ENCODE peak calls at places on chromosomes 4 and X, in eight cellular contexts. X, K, B, T, M, V, Q and J are unnamed samples.

GRCh38 chrX:153627675-153628111 is 19.3 kb upstream of the DUSP9 start:
- DNase-seq in X (no peak), K (no peak), B (peak; percentile 47), T (peak; percentile 80), M (no peak), V (no peak), Q (peak; percentile 56), J (no peak)

GRCh38 chr4:185523862-185524261 is 11.4 kb downstream of the PDLIM3 start:
- DNase-seq in X (no peak), K (no peak), B (no peak), T (no peak), M (no peak), V (no peak), Q (no peak), J (no peak)

GRCh38 chr4:114019972-114020358 is 40.5 kb upstream of the ARSJ start:
- DNase-seq in X (no peak), K (no peak), B (no peak), T (no peak), M (no peak), V (no peak), Q (no peak), J (no peak)

GRCh38 chr4:167930171-167930570 is 162.2 kb upstream of the ANXA10 start:
- DNase-seq in X (no peak), K (no peak), B (no peak), T (no peak), M (no peak), V (no peak), Q (no peak), J (no peak)

GRCh38 chr4:64465263-64465662 is 56.0 kb upstream of the TECRL start:
- DNase-seq in X (no peak), K (no peak), B (no peak), T (no peak), M (no peak), V (no peak), Q (no peak), J (no peak)

GRCh38 chr4:14184265-14184664 is 556.7 kb upstream of the BOD1L1 start:
- DNase-seq in X (no peak), K (no peak), B (no peak), T (no peak), M (no peak), V (no peak), Q (peak; percentile 74), J (no peak)

GRCh38 chr4:5651089-5651488 is 57.3 kb downstream of the EVC2 start:
- DNase-seq in X (no peak), K (no peak), B (no peak), T (no peak), M (no peak), V (no peak), Q (no peak), J (no peak)

GRCh38 chr4:118765399-118765798 is 70.5 kb downstream of the SEC24D start:
- DNase-seq in X (no peak), K (peak; percentile 57), B (no peak), T (no peak), M (no peak), V (no peak), Q (no peak), J (no peak)

GRCh38 chrX:16258936-16259335 is 91.7 kb downstream of the MAGEB17 start:
- DNase-seq in X (no peak), K (no peak), B (no peak), T (no peak), M (no peak), V (no peak), Q (no peak), J (no peak)

GRCh38 chrX:142686206-142686605 is 339.5 kb upstream of the SPANXN4 start:
- DNase-seq in X (no peak), K (no peak), B (no peak), T (no peak), M (no peak), V (no peak), Q (no peak), J (no peak)

GRCh38 chrX:110418857-110419249 is 60.2 kb downstream of the RTL9 start:
- DNase-seq in X (no peak), K (no peak), B (peak; percentile 30), T (no peak), M (no peak), V (no peak), Q (no peak), J (no peak)

GRCh38 chr4:25437951-25438350 is 60.9 kb downstream of the ANAPC4 start:
- DNase-seq in X (no peak), K (no peak), B (no peak), T (no peak), M (no peak), V (no peak), Q (no peak), J (peak; percentile 62)

GRCh38 chr4:12203945-12204344 is 775.3 kb upstream of the HS3ST1 start:
- DNase-seq in X (no peak), K (no peak), B (no peak), T (no peak), M (no peak), V (no peak), Q (no peak), J (no peak)

DNA sequence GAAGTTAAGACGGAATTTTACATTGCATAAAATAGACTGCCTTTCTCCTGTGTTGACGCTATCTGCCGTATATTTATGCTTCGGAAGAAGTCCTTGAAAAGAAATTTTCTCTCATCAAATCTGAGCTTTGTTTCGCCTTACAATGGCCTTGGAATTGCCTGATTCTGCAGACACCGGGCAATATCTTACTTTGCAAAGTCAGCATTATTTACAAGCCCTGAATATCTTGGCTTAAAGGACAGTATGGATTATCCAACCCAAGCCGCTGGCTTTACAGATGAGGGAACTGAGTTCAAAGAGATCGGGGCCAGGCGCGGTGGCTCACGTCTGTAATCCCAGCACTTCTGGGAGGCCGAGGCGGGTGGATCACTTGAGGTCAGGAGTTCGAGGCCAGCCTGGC is 1.1 kb upstream of the MANBA start:
- DNase-seq in X (no peak), K (no peak), B (no peak), T (no peak), M (no peak), V (no peak), Q (no peak), J (no peak)
- TF ChIP-seq EP300 in X (no peak), K (no peak), B (no peak), T (no peak), M (no peak), V (no peak), Q (no peak), J (no peak)

GRCh38 chrX:56310581-56310980 is 78.4 kb downstream of the KLF8 start:
- DNase-seq in X (no peak), K (no peak), B (no peak), T (no peak), M (no peak), V (no peak), Q (no peak), J (no peak)

GRCh38 chrX:56309881-56310280 is 77.7 kb downstream of the KLF8 start:
- DNase-seq in X (no peak), K (no peak), B (no peak), T (no peak), M (no peak), V (no peak), Q (no peak), J (no peak)

GRCh38 chrX:56314334-56314733 is 82.2 kb downstream of the KLF8 start:
- DNase-seq in X (no peak), K (no peak), B (no peak), T (no peak), M (no peak), V (no peak), Q (no peak), J (no peak)

GRCh38 chrX:56313308-56313707 is 81.2 kb downstream of the KLF8 start:
- DNase-seq in X (no peak), K (no peak), B (no peak), T (no peak), M (no peak), V (no peak), Q (no peak), J (no peak)

DNA sequence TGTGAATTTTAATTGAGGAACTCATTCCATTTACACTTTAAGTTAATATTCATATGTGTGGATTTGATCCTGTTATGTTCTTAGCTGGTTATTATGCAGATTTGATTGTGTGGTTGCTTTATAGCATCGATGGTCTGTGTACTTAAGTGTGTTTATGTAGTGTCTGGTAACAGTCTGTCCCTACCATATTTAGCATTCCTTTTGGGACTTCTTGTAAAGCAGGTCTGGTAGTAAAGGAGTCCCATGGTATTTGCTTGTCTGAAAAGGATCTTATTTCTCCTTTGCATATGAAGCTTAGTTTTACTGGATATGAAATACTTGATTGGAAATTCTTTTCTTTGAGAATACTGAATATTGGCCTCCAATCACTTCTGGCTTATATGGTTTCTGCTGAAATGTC is 76.6 kb downstream of the KLF8 start:
- DNase-seq in X (no peak), K (no peak), B (no peak), T (no peak), M (no peak), V (no peak), Q (no peak), J (no peak)
- TF ChIP-seq POLR2AphosphoS5 in X (no peak), K (no peak), B (no peak), T (no peak), M (no peak), V (no peak), Q (no peak), J (no peak)

DNA sequence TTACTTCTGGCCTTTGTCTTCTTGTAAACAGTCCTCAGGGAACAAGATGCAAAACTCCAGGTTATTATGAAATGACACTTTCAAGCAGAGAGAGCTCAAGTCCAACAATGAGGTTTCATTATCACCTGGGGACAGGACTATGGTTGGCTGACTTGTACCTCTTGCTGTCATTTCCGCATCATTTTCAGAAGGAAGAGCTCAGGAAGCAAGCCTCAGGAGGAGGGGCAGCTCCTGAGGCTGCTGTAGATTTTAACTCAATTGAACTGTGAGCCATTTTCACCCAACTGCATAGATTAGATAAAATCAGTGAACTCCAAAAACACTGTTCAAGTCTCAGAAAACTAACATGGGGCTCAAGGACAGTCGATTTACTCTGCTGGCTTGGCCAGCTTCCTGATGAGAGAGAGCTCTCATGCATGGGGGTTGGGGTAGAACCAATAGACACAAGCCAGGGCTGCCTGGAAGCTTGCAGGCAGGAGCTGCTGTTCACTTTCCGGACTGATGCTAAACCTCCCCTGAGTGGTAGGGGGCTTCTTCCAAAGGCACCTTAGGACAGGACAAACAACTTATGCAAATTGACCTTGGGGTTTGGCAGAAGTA is 23.6 kb downstream of the TMEM255A start:
- DNase-seq in X (no peak), K (no peak), B (no peak), T (peak; percentile 53), M (no peak), V (no peak), Q (no peak), J (no peak)
- H3K27ac ChIP-seq in X (no peak overlapping the region), K (no peak overlapping the region), B (no peak overlapping the region), T (peak overlapping the region; percentile 94), M (no peak overlapping the region), V (no peak overlapping the region), Q (no peak overlapping the region), J (no peak overlapping the region)

GRCh38 chr4:8177544-8177943 is 18.9 kb upstream of the ABLIM2 start:
- DNase-seq in X (no peak), K (no peak), B (no peak), T (no peak), M (no peak), V (no peak), Q (no peak), J (no peak)
- TF ChIP-seq EP300 in X (no peak), K (no peak), B (no peak), T (no peak), M (no peak), V (no peak), Q (no peak), J (no peak)

GRCh38 chr4:38663801-38664703 is at the start of gene KLF3:
- DNase-seq in X (peak; percentile 96), K (peak; percentile 91), B (peak; percentile 96), T (peak; percentile 73), M (peak; percentile 96), V (peak; percentile 96), Q (peak; percentile 97), J (peak; percentile 98)
- TF ChIP-seq POLR2AphosphoS5 in X (peak; percentile 95), K (peak; percentile 72), B (peak; percentile 75), T (peak; percentile 57), M (peak; percentile 88), V (peak; percentile 56), Q (peak; percentile 87), J (peak; percentile 75)